ENCODE peak calls at places on chromosomes 3 and 15, in nine cellular contexts. J is epithelial cell of esophagus, M is GM12865, R is fibroblast of lung, B is activated B cell treated with CpG ODN at 0.5 μM for 24 hours, S is H9, F is ovary, O is choroid plexus epithelial cell, C is endothelial cell. W is an unnamed sample.

GRCh38 chr3:186193534-186194450 is 84.9 kb upstream of the ETV5 start:
- DNase-seq in J (no peak), M (no peak), R (no peak), B (no peak), S (peak; percentile 77), F (no peak), O (no peak), C (peak; percentile 28), W (peak; percentile 52)

GRCh38 chr15:65323071-65323511 is 18.6 kb downstream of the RNU5B-1 start:
- DNase-seq in J (no peak), M (no peak), R (peak; percentile 32), B (no peak), S (no peak), F (peak; percentile 75), O (peak; percentile 54), C (no peak), W (no peak)

GRCh38 chr3:141738636-141739363 is 702 bp downstream of the RNF7 start:
- DNase-seq in J (peak; percentile 64), M (peak; percentile 52), R (peak; percentile 57), B (no peak), S (no peak), F (no peak), O (peak; percentile 69), C (no peak), W (no peak)

GRCh38 chr15:65926459-65926858 is 57.2 kb downstream of the RAB11A start:
- DNase-seq in J (no peak), M (no peak), R (no peak), B (no peak), S (no peak), F (no peak), O (no peak), C (no peak), W (no peak)

GRCh38 chr3:69236808-69237707 is 114.7 kb upstream of the LMOD3 start:
- DNase-seq in J (no peak), M (no peak), R (no peak), B (no peak), S (no peak), F (no peak), O (peak; percentile 13), C (peak; percentile 28), W (no peak)

GRCh38 chr3:15246186-15246585 is 40.1 kb downstream of the CAPN7 start:
- DNase-seq in J (no peak), M (no peak), R (no peak), B (no peak), S (no peak), F (no peak), O (no peak), C (no peak), W (no peak)

GRCh38 chr3:138457863-138458735 is 23.7 kb downstream of the ESYT3 start:
- DNase-seq in J (no peak), M (no peak), R (no peak), B (no peak), S (peak; percentile 28), F (no peak), O (no peak), C (no peak), W (no peak)

GRCh38 chr3:150329408-150329807 is 78.7 kb upstream of the TSC22D2 start:
- DNase-seq in J (no peak), M (peak; percentile 9), R (no peak), B (no peak), S (no peak), F (no peak), O (no peak), C (no peak), W (no peak)

GRCh38 chr3:170475091-170475705 is 56.5 kb downstream of the CLDN11 start:
- DNase-seq in J (no peak), M (no peak), R (peak; percentile 80), B (no peak), S (no peak), F (no peak), O (no peak), C (no peak), W (no peak)

GRCh38 chr3:128800241-128801187 is 74.5 kb downstream of the RAB7A start:
- DNase-seq in J (no peak), M (peak; percentile 55), R (no peak), B (no peak), S (no peak), F (no peak), O (peak; percentile 87), C (no peak), W (no peak)

GRCh38 chr3:112407888-112408702 is 75.1 kb downstream of the CD200 start:
- DNase-seq in J (no peak), M (peak; percentile 49), R (no peak), B (no peak), S (no peak), F (no peak), O (no peak), C (no peak), W (no peak)

GRCh38 chr15:88218557-88219214 is 37.9 kb downstream of the NTRK3 start:
- DNase-seq in J (no peak), M (no peak), R (no peak), B (no peak), S (no peak), F (no peak), O (no peak), C (no peak), W (no peak)

GRCh38 chr3:66115858-66116654 is 77.3 kb upstream of the MAGI1 start:
- DNase-seq in J (peak; percentile 84), M (no peak), R (peak; percentile 94), B (no peak), S (peak; percentile 70), F (no peak), O (peak; percentile 98), C (no peak), W (no peak)

GRCh38 chr3:8882171-8882593 is 81.1 kb downstream of the RAD18 start:
- DNase-seq in J (no peak), M (peak; percentile 23), R (no peak), B (no peak), S (peak; percentile 63), F (no peak), O (peak; percentile 56), C (peak; percentile 8), W (no peak)

GRCh38 chr3:14397531-14397930 is 4.9 kb upstream of the SLC6A6 start:
- DNase-seq in J (no peak), M (peak; percentile 29), R (no peak), B (no peak), S (no peak), F (no peak), O (no peak), C (no peak), W (no peak)

GRCh38 chr15:91813924-91814323 is 39.6 kb upstream of the SLCO3A1 start:
- DNase-seq in J (no peak), M (no peak), R (no peak), B (no peak), S (no peak), F (no peak), O (no peak), C (no peak), W (no peak)

GRCh38 chr15:86040360-86041095 is 39.1 kb upstream of the AGBL1 start:
- DNase-seq in J (no peak), M (no peak), R (no peak), B (no peak), S (peak; percentile 66), F (no peak), O (no peak), C (peak; percentile 6), W (no peak)

GRCh38 chr15:86044981-86045380 is 34.7 kb upstream of the AGBL1 start:
- DNase-seq in J (no peak), M (peak; percentile 3), R (no peak), B (no peak), S (no peak), F (no peak), O (no peak), C (peak; percentile 4), W (no peak)
- TF ChIP-seq CTCF in J (no peak), M (no peak), R (no peak), B (no peak), S (peak; percentile 36), F (no peak), O (no peak), C (no peak), W (peak; percentile 10)

DNA sequence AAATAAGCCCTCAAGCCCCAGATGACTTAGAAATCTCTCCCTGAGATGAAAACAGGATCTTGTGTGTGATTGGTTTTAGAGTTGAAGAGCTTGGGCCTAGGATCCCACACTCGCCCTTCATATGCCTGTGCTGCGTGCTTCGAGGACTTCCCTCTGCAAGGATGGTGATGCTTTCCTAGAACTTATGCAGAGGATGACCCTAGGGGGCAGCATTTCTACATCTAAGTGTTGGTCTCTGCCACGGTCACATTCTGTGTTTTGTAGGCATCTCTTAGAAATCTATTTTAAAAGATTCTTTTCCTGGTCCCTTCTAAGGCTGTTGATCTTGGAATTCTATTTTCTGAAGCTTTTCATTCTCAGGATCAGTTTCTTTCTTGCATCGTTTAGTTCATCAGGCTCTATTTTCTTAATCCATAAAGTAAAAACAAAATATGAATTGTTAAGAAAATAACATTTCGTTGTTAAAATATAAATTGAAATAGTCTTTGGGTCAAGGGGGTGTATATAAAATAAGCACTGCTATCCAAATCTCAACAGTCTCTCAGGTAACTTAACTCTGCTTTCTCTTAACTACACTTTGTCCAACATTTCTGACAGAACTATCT is 45.7 kb downstream of the WDR76 start:
- DNase-seq in J (peak; percentile 79), M (peak; percentile 54), R (peak; percentile 87), B (no peak), S (peak; percentile 62), F (no peak), O (peak; percentile 92), C (peak; percentile 70), W (peak; percentile 33)
- TF ChIP-seq CTCF in J (peak; percentile 66), M (peak; percentile 46), R (peak; percentile 74), B (no peak), S (peak; percentile 79), F (peak; percentile 44), O (peak; percentile 79), C (peak; percentile 55), W (peak; percentile 78)

GRCh38 chr15:94576889-94577533 is 345.6 kb downstream of the MCTP2 start:
- DNase-seq in J (peak; percentile 58), M (peak; percentile 47), R (peak; percentile 5), B (no peak), S (peak; percentile 67), F (no peak), O (peak; percentile 11), C (peak; percentile 54), W (no peak)
- TF ChIP-seq CTCF in J (peak; percentile 86), M (peak; percentile 84), R (no peak), B (no peak), S (peak; percentile 89), F (no peak), O (peak; percentile 58), C (peak; percentile 73), W (peak; percentile 51)

GRCh38 chr15:69873807-69874206 is 223.9 kb downstream of the TLE3 start:
- DNase-seq in J (no peak), M (no peak), R (no peak), B (no peak), S (no peak), F (no peak), O (no peak), C (no peak), W (no peak)

GRCh38 chr15:69880616-69881309 is 217.0 kb downstream of the TLE3 start:
- DNase-seq in J (no peak), M (peak; percentile 16), R (no peak), B (no peak), S (no peak), F (no peak), O (no peak), C (no peak), W (no peak)

GRCh38 chr15:69874321-69874720 is 223.4 kb downstream of the TLE3 start:
- DNase-seq in J (no peak), M (no peak), R (no peak), B (no peak), S (no peak), F (no peak), O (no peak), C (no peak), W (no peak)

GRCh38 chr15:69876556-69876955 is 221.2 kb downstream of the TLE3 start:
- DNase-seq in J (no peak), M (no peak), R (no peak), B (no peak), S (no peak), F (no peak), O (no peak), C (no peak), W (no peak)

GRCh38 chr15:69876030-69876429 is 221.7 kb downstream of the TLE3 start:
- DNase-seq in J (no peak), M (no peak), R (no peak), B (no peak), S (no peak), F (no peak), O (no peak), C (no peak), W (no peak)
- TF ChIP-seq CTCF in J (no peak), M (no peak), R (no peak), B (no peak), S (no peak), F (no peak), O (no peak), C (no peak), W (no peak)